ENCODE peak calls at places on chromosomes 13 and 19, in six cellular contexts. K is stimulated activated CD8-positive, alpha-beta memory T cell treated with anti-CD3 and anti-CD28 coated beads, Interleukin-4, amount 100 ng/mL, for 24 hours; Y is T-helper 17 cell; D is central memory CD4-positive, alpha-beta T cell; L is gastrocnemius medialis; F is hypothalamus. B is an unnamed sample.

GRCh38 chr19:46478356-46478986 is 7.1 kb upstream of the PNMA8A start:
- DNase-seq in F (no peak), L (no peak), Y (no peak), D (peak; percentile 31), K (no peak), B (no peak)

GRCh38 chr13:73466561-73466960 is 407.8 kb downstream of the KLF5 start:
- DNase-seq in Y (no peak), L (no peak), K (no peak), F (no peak), D (no peak), B (no peak)

GRCh38 chr19:15631817-15632216 is 8.9 kb upstream of the CYP4F3 start:
- DNase-seq in F (no peak), Y (no peak), D (peak; percentile 19), K (peak; percentile 11), L (no peak), B (no peak)

GRCh38 chr19:55208880-55209429 is 346 bp downstream of the PTPRH start:
- DNase-seq in F (no peak), L (no peak), Y (no peak), D (no peak), K (no peak), B (no peak)

GRCh38 chr19:54030895-54031586 is 32.7 kb downstream of the VSTM1 start:
- DNase-seq in L (no peak), D (no peak), K (no peak), Y (no peak), F (no peak), B (peak; percentile 49)

GRCh38 chr19:52922841-52923781 is at the start of gene ZNF888:
- DNase-seq in K (peak; percentile 77), L (peak; percentile 64), F (peak; percentile 52), D (peak; percentile 76), Y (peak; percentile 82), B (peak; percentile 87)

GRCh38 chr13:55439450-55439849 is 1701.3 kb upstream of the PRR20A start:
- DNase-seq in Y (no peak), D (no peak), L (no peak), K (no peak), F (no peak), B (no peak)

GRCh38 chr19:511101-511841 is 4.0 kb downstream of the TPGS1 start:
- DNase-seq in D (peak; percentile 98), K (peak; percentile 59), L (no peak), Y (peak; percentile 91), F (no peak), B (no peak)

GRCh38 chr13:77309254-77309653 is 17.6 kb downstream of the MYCBP2 start:
- DNase-seq in L (no peak), K (no peak), F (no peak), Y (no peak), D (no peak), B (no peak)

B was measured in fibroblast of villous mesenchyme.